ENCODE peak calls at places on chromosomes 3 and 15, in four cellular contexts. T, G, H and O are unnamed samples.

GRCh38 chr15:73781038-73781925 is 28.1 kb upstream of the INSYN1 start:
- DNase-seq in T (no peak), G (no peak), H (no peak), O (no peak)

GRCh38 chr15:68725736-68726135 is 95.0 kb downstream of the ANP32A start:
- DNase-seq in T (peak; percentile 30), G (no peak), H (peak; percentile 59), O (no peak)

GRCh38 chr3:150150633-150151032 is 179.9 kb upstream of the PFN2 start:
- DNase-seq in T (no peak), H (no peak), G (no peak), O (no peak)

GRCh38 chr3:30644615-30645014 is 38.2 kb downstream of the TGFBR2 start:
- DNase-seq in G (no peak), T (peak; percentile 97), H (no peak), O (peak; percentile 42)

GRCh38 chr3:112671930-112672715 is 31.2 kb upstream of the CCDC80 start:
- DNase-seq in H (no peak), T (no peak), G (no peak), O (no peak)

GRCh38 chr3:72891053-72891855 is 3.4 kb downstream of the GXYLT2 start:
- DNase-seq in T (peak; percentile 49), H (peak; percentile 77), G (no peak), O (no peak)

GRCh38 chr3:197692641-197693040 is 44.1 kb downstream of the RUBCN start:
- DNase-seq in T (no peak), G (no peak), H (no peak), O (no peak)

GRCh38 chr15:57422113-57422754 is 45.9 kb downstream of the CGNL1 start:
- DNase-seq in G (no peak), H (no peak), T (no peak), O (no peak)

GRCh38 chr15:83127547-83128150 is 20.2 kb downstream of the TM6SF1 start:
- DNase-seq in H (no peak), G (no peak), T (no peak), O (no peak)

GRCh38 chr3:126766653-126767052 is 62.6 kb downstream of the CHCHD6 start:
- DNase-seq in G (no peak), H (no peak), T (no peak), O (no peak)

GRCh38 chr3:170799009-170799408 is 71.0 kb downstream of the RPL22L1 start:
- DNase-seq in H (no peak), G (no peak), T (no peak), O (no peak)

GRCh38 chr3:130934442-130935089 is 40.7 kb downstream of the ATP2C1 start:
- DNase-seq in H (no peak), G (no peak), T (no peak), O (no peak)

GRCh38 chr3:385151-385550 is 188.6 kb downstream of the CHL1 start:
- DNase-seq in G (no peak), H (no peak), T (no peak), O (no peak)

GRCh38 chr15:68494573-68495105 is 62.7 kb upstream of the ITGA11 start:
- DNase-seq in G (no peak), T (no peak), H (no peak), O (no peak)

GRCh38 chr3:159829056-159829995 is 159.3 kb upstream of the IL12A start:
- DNase-seq in H (no peak), G (no peak), T (peak; percentile 17), O (no peak)

GRCh38 chr3:189772584-189772983 is 141.4 kb downstream of the TP63 start:
- DNase-seq in H (no peak), T (no peak), G (no peak), O (no peak)

GRCh38 chr15:62115847-62116246 is 49.1 kb downstream of the C2CD4A start:
- DNase-seq in T (no peak), G (no peak), H (no peak), O (no peak)

GRCh38 chr3:12948891-12949711 is 107.7 kb upstream of the RPL32 start:
- DNase-seq in T (no peak), G (peak; percentile 72), H (no peak), O (peak; percentile 12)

GRCh38 chr3:54321515-54321914 is 199.2 kb downstream of the CACNA2D3 start:
- DNase-seq in G (no peak), H (no peak), T (no peak), O (no peak)

GRCh38 chr3:108283006-108283405 is 13.3 kb upstream of the HHLA2 start:
- DNase-seq in G (no peak), T (no peak), H (no peak), O (no peak)

GRCh38 chr3:140242818-140243276 is 307.9 kb downstream of the CLSTN2 start:
- DNase-seq in H (no peak), T (no peak), G (no peak), O (no peak)

GRCh38 chr3:35413483-35413882 is 225.8 kb upstream of the ARPP21 start:
- DNase-seq in H (no peak), T (no peak), G (no peak), O (no peak)

GRCh38 chr3:13219902-13220296 is 146.7 kb upstream of the IQSEC1 start:
- DNase-seq in H (no peak), T (no peak), G (no peak), O (no peak)

GRCh38 chr3:135412475-135412874 is 553.1 kb upstream of the PPP2R3A start:
- DNase-seq in G (no peak), T (no peak), H (no peak), O (no peak)

GRCh38 chr3:54042259-54042823 is 80.0 kb upstream of the CACNA2D3 start:
- DNase-seq in G (no peak), T (no peak), H (no peak), O (no peak)

GRCh38 chr3:112302061-112302830 is 8.2 kb upstream of the SLC9C1 start:
- DNase-seq in G (peak; percentile 41), T (no peak), H (no peak), O (no peak)

GRCh38 chr3:141434255-141434654 is 52.6 kb upstream of the RASA2 start:
- DNase-seq in G (no peak), H (no peak), T (no peak), O (no peak)

GRCh38 chr15:74655424-74655823 is 39.8 kb downstream of the CLK3 start:
- DNase-seq in G (no peak), T (no peak), H (no peak), O (no peak)

GRCh38 chr3:33803894-33804526 is 5.6 kb downstream of the PDCD6IP start:
- DNase-seq in H (no peak), T (no peak), G (no peak), O (no peak)

GRCh38 chr3:155076888-155077287 is 3.2 kb upstream of the MME start:
- DNase-seq in T (no peak), G (no peak), H (no peak), O (no peak)

GRCh38 chr3:57224856-57225255 is 2.7 kb upstream of the APPL1 start:
- DNase-seq in G (no peak), T (no peak), H (no peak), O (no peak)

GRCh38 chr3:119636194-119636593 is 24.2 kb downstream of the POPDC2 start:
- DNase-seq in G (no peak), H (no peak), T (no peak), O (no peak)

GRCh38 chr3:189771842-189772494 is 140.8 kb downstream of the TP63 start:
- DNase-seq in T (no peak), H (no peak), G (no peak), O (no peak)

GRCh38 chr3:55720614-55721013 is 233.5 kb upstream of the WNT5A start:
- DNase-seq in T (no peak), H (no peak), G (no peak), O (no peak)
- TF ChIP-seq CTCF in T (no peak), H (no peak), G (peak; percentile 5), O (no peak)

GRCh38 chr3:50147447-50147846 is 7.7 kb upstream of the SEMA3F start:
- DNase-seq in G (no peak), H (no peak), T (no peak), O (no peak)
- H3K9me3 ChIP-seq in G (no peaks in the 10 kb centered on the region), H (no peaks in the 10 kb centered on the region), T (no peaks in the 10 kb centered on the region), O (no peaks in the 10 kb centered on the region)

GRCh38 chr15:63824570-63824969 is 9.2 kb downstream of the HERC1 start:
- DNase-seq in H (no peak), T (no peak), G (no peak), O (no peak)
- TF ChIP-seq CTCF in H (no peak), T (no peak), G (no peak), O (no peak)

GRCh38 chr3:138542977-138543376 is 51.1 kb downstream of the CEP70 start:
- DNase-seq in G (no peak), T (no peak), H (no peak), O (no peak)
- H3K9me3 ChIP-seq in G (peaks cover 32% of the 10 kb centered on the region), T (peaks cover 44% of the 10 kb centered on the region), H (peaks cover 18% of the 10 kb centered on the region), O (peaks cover 54% of the 10 kb centered on the region)

GRCh38 chr15:98568382-98569017 is 79.8 kb upstream of the IGF1R start:
- DNase-seq in H (no peak), G (no peak), T (no peak), O (no peak)
- TF ChIP-seq CTCF in H (no peak), G (peak; percentile 37), T (no peak), O (no peak)

DNA sequence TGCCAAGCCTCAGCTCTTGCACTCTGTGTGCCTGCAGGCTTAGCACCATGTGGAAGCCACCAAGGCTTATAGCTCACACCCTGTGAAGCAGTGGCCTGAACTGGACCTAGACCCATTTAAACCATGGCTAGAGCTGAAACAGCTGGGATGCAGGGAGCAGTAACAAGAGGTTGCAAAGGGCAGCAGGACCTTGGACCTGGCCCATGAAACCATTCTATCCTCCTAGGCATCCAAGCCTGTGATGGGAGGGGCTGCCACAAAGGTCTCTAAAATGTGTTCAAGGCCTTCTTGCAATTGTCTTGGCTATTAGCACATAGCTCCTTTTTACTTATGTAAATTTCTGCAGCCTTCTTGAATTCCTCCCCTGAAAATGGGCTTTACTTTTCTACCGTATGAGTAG is 57.9 kb upstream of the NPAP1 start:
- DNase-seq in G (no peak), H (no peak), T (no peak), O (no peak)
- H3K9me3 ChIP-seq in G (no peaks in the 10 kb centered on the region), H (no peaks in the 10 kb centered on the region), T (no peaks in the 10 kb centered on the region), O (peaks cover 23% of the 10 kb centered on the region)

GRCh38 chr15:41411031-41411430 is 5.9 kb upstream of the RTF1 start:
- DNase-seq in G (no peak), H (no peak), T (no peak), O (no peak)
- TF ChIP-seq CTCF in G (no peak), H (no peak), T (no peak), O (no peak)

GRCh38 chr3:194387276-194387675 is 11.8 kb downstream of the GP5 start:
- DNase-seq in G (no peak), H (no peak), T (no peak), O (no peak)

GRCh38 chr3:194386066-194386465 is 13.0 kb downstream of the GP5 start:
- DNase-seq in G (no peak), H (no peak), T (no peak), O (no peak)

GRCh38 chr3:194384569-194385001 is 14.5 kb downstream of the GP5 start:
- DNase-seq in G (peak; percentile 40), T (no peak), H (no peak), O (no peak)

GRCh38 chr3:194387926-194388418 is 11.1 kb downstream of the GP5 start:
- DNase-seq in T (no peak), G (peak; percentile 46), H (no peak), O (no peak)

GRCh38 chr3:194386610-194387009 is 12.5 kb downstream of the GP5 start:
- DNase-seq in G (no peak), T (no peak), H (no peak), O (no peak)
- H3K9me3 ChIP-seq in G (peaks cover 8% of the 10 kb centered on the region), T (peaks cover 5% of the 10 kb centered on the region), H (no peaks in the 10 kb centered on the region), O (peaks cover 4% of the 10 kb centered on the region)